ENCODE peak calls at places on chromosome 9, in four cellular contexts. L is neural progenitor cell, Y is globus pallidus, P is A549. M is an unnamed sample.

GRCh38 chr9:84945878-84946538 is 276.5 kb downstream of the NTRK2 start:
- DNase-seq in L (no peak), Y (no peak), P (no peak), M (no peak)

GRCh38 chr9:93871286-93871685 is 83.9 kb downstream of the BARX1 start:
- DNase-seq in L (no peak), Y (no peak), P (no peak), M (no peak)

GRCh38 chr9:134052941-134053340 is 14.9 kb downstream of the BRD3 start:
- DNase-seq in L (no peak), Y (no peak), P (no peak), M (no peak)

GRCh38 chr9:35112257-35113020 is 3.2 kb downstream of the ATOSB start:
- DNase-seq in L (no peak), Y (no peak), P (no peak), M (peak; percentile 16)

GRCh38 chr9:134475051-134475790 is 149.0 kb downstream of the RXRA start:
- DNase-seq in L (no peak), Y (no peak), P (no peak), M (no peak)

GRCh38 chr9:107760469-107761242 is 271.1 kb upstream of the KLF4 start:
- DNase-seq in L (no peak), Y (peak; percentile 67), P (no peak), M (no peak)

GRCh38 chr9:127104465-127105311 is 17.7 kb downstream of the ANGPTL2 start:
- DNase-seq in L (no peak), Y (no peak), P (no peak), M (no peak)

GRCh38 chr9:136058801-136059302 is 36.2 kb downstream of the NACC2 start:
- DNase-seq in L (no peak), Y (no peak), P (no peak), M (no peak)

GRCh38 chr9:32456564-32456963 is 69.4 kb downstream of the RIGI start:
- DNase-seq in L (no peak), Y (no peak), P (no peak), M (no peak)

GRCh38 chr9:83681490-83681889 is 26.3 kb downstream of the UBQLN1 start:
- DNase-seq in L (no peak), Y (no peak), P (no peak), M (no peak)

GRCh38 chr9:93185261-93186150 is 1.6 kb downstream of the WNK2 start:
- DNase-seq in L (no peak), Y (no peak), P (no peak), M (no peak)

GRCh38 chr9:123710299-123710698 is 219.6 kb downstream of the DENND1A start:
- DNase-seq in L (no peak), Y (no peak), P (peak; percentile 46), M (peak; percentile 68)

GRCh38 chr9:9603345-9603744 is 1009.5 kb downstream of the PTPRD start:
- DNase-seq in L (no peak), Y (no peak), P (no peak), M (no peak)